ENCODE peak calls at places on chromosomes 1 and 21, in seven cellular contexts. One of them, this sample, is unnamed.
A peak's percentile ranks its signal among the peaks of the same experiment; 100 is the strongest.

GRCh38 chr1:62744594-62745577 is 39.0 kb upstream of the ATG4C start:
- DNase-seq in astrocyte: no peak
- DNase-seq in adipocyte: peak; percentile 36
- DNase-seq in BE2C: no peak
- DNase-seq in left ventricle myocardium inferior: no peak
- DNase-seq in BJ: no peak
- DNase-seq in MG63: no peak
- DNase-seq in this sample: no peak

GRCh38 chr1:33985166-33985565 is 121.3 kb downstream of the HMGB4 start:
- DNase-seq in left ventricle myocardium inferior: no peak
- DNase-seq in BE2C: no peak
- DNase-seq in BJ: no peak
- DNase-seq in adipocyte: peak; percentile 42
- DNase-seq in MG63: peak; percentile 86
- DNase-seq in astrocyte: peak; percentile 77
- DNase-seq in this sample: no peak

GRCh38 chr21:35179990-35180557 is 131.0 kb upstream of the RUNX1 start:
- DNase-seq in BJ: peak; percentile 39
- DNase-seq in adipocyte: peak; percentile 27
- DNase-seq in MG63: peak; percentile 60
- DNase-seq in BE2C: no peak
- DNase-seq in astrocyte: peak; percentile 95
- DNase-seq in left ventricle myocardium inferior: no peak
- DNase-seq in this sample: no peak

GRCh38 chr1:84726593-84727275 is 36.5 kb upstream of the SSX2IP start:
- DNase-seq in left ventricle myocardium inferior: no peak
- DNase-seq in BE2C: no peak
- DNase-seq in adipocyte: peak; percentile 53
- DNase-seq in BJ: peak; percentile 15
- DNase-seq in astrocyte: peak; percentile 32
- DNase-seq in MG63: peak; percentile 69
- DNase-seq in this sample: no peak

GRCh38 chr1:31011719-31012118 is 53.8 kb downstream of the PUM1 start:
- DNase-seq in MG63: no peak
- DNase-seq in astrocyte: no peak
- DNase-seq in BJ: no peak
- DNase-seq in adipocyte: no peak
- DNase-seq in BE2C: no peak
- DNase-seq in left ventricle myocardium inferior: no peak
- DNase-seq in this sample: no peak

GRCh38 chr21:36075171-36075570 is 5.3 kb downstream of the CBR1 start:
- DNase-seq in BE2C: no peak
- DNase-seq in astrocyte: no peak
- DNase-seq in adipocyte: no peak
- DNase-seq in left ventricle myocardium inferior: no peak
- DNase-seq in BJ: no peak
- DNase-seq in MG63: no peak
- DNase-seq in this sample: no peak

GRCh38 chr1:13661539-13661938 is 38.4 kb upstream of the PRDM2 start:
- DNase-seq in BJ: peak; percentile 9
- DNase-seq in BE2C: no peak
- DNase-seq in astrocyte: peak; percentile 24
- DNase-seq in MG63: peak; percentile 79
- DNase-seq in adipocyte: no peak
- DNase-seq in left ventricle myocardium inferior: no peak
- DNase-seq in this sample: no peak

GRCh38 chr1:214123061-214123784 is 135.4 kb downstream of the PROX1 start:
- DNase-seq in astrocyte: peak; percentile 55
- DNase-seq in MG63: peak; percentile 20
- DNase-seq in BJ: no peak
- DNase-seq in BE2C: peak; percentile 59
- DNase-seq in left ventricle myocardium inferior: no peak
- DNase-seq in adipocyte: peak; percentile 85
- DNase-seq in this sample: peak; percentile 75

GRCh38 chr21:43727571-43728466 is 8.9 kb downstream of the PDXK start:
- DNase-seq in BJ: no peak
- DNase-seq in astrocyte: no peak
- DNase-seq in BE2C: no peak
- DNase-seq in left ventricle myocardium inferior: peak; percentile 64
- DNase-seq in MG63: peak; percentile 85
- DNase-seq in adipocyte: peak; percentile 42
- DNase-seq in this sample: peak; percentile 51

GRCh38 chr1:185434721-185435120 is 117.7 kb upstream of the IVNS1ABP start:
- DNase-seq in BE2C: no peak
- DNase-seq in astrocyte: no peak
- DNase-seq in BJ: no peak
- DNase-seq in left ventricle myocardium inferior: no peak
- DNase-seq in MG63: no peak
- DNase-seq in adipocyte: no peak
- DNase-seq in this sample: no peak

GRCh38 chr1:219385786-219386427 is 212.2 kb downstream of the LYPLAL1 start:
- DNase-seq in BE2C: peak; percentile 57
- DNase-seq in BJ: no peak
- DNase-seq in adipocyte: peak; percentile 56
- DNase-seq in MG63: peak; percentile 48
- DNase-seq in left ventricle myocardium inferior: no peak
- DNase-seq in astrocyte: peak; percentile 36
- DNase-seq in this sample: peak; percentile 68

GRCh38 chr1:114153621-114154145 is at the start of gene SYT6:
- DNase-seq in left ventricle myocardium inferior: no peak
- DNase-seq in BE2C: peak; percentile 19
- DNase-seq in astrocyte: no peak
- DNase-seq in adipocyte: peak; percentile 7
- DNase-seq in BJ: no peak
- DNase-seq in MG63: no peak
- DNase-seq in this sample: no peak

GRCh38 chr1:114154146-114154962 is 685 bp upstream of the SYT6 start:
- DNase-seq in astrocyte: peak; percentile 7
- DNase-seq in BE2C: peak; percentile 34
- DNase-seq in left ventricle myocardium inferior: no peak
- DNase-seq in MG63: peak; percentile 17
- DNase-seq in BJ: no peak
- DNase-seq in adipocyte: peak; percentile 42
- DNase-seq in this sample: peak; percentile 17

GRCh38 chr1:114155756-114156155 is 2.1 kb upstream of the SYT6 start:
- DNase-seq in MG63: no peak
- DNase-seq in astrocyte: no peak
- DNase-seq in BE2C: no peak
- DNase-seq in adipocyte: no peak
- DNase-seq in left ventricle myocardium inferior: no peak
- DNase-seq in BJ: no peak
- DNase-seq in this sample: no peak

GRCh38 chr1:114156538-114157274 is 3.0 kb upstream of the SYT6 start:
- DNase-seq in left ventricle myocardium inferior: no peak
- DNase-seq in MG63: no peak
- DNase-seq in astrocyte: no peak
- DNase-seq in adipocyte: no peak
- DNase-seq in BJ: no peak
- DNase-seq in BE2C: no peak
- DNase-seq in this sample: no peak

DNA sequence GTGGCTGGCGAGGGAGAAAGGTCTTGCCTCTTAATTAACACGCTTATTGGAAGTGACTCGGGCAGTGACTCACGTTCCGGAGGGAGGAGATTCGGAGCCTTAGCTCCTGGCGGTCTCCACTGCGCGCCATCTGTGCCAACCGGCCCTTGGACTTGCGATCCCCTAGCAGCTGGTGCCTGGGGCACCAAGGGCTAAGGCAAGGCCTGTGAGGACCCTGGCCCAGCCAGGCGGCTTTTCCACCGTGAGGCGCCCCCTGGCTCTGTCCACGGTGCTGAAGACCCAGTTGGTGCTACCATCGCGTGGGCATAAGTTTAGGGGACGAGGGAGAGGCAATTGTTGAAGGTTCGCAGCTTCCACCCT is 1.3 kb upstream of the SYT6 start:
- DNase-seq in left ventricle myocardium inferior: no peak
- DNase-seq in adipocyte: peak; percentile 44
- DNase-seq in BJ: peak; percentile 1
- DNase-seq in BE2C: peak; percentile 19
- DNase-seq in MG63: peak; percentile 63
- DNase-seq in astrocyte: peak; percentile 12
- DNase-seq in this sample: peak; percentile 66
- H3K27me3 ChIP-seq in left ventricle myocardium inferior: peaks cover 100% of the 10 kb centered on the region
- H3K27me3 ChIP-seq in adipocyte: peaks cover 76% of the 10 kb centered on the region
- H3K27me3 ChIP-seq in BJ: peaks cover 62% of the 10 kb centered on the region
- H3K27me3 ChIP-seq in BE2C: peaks cover 71% of the 10 kb centered on the region
- H3K27me3 ChIP-seq in MG63: peaks cover 65% of the 10 kb centered on the region
- H3K27me3 ChIP-seq in astrocyte: peaks cover 80% of the 10 kb centered on the region
- H3K27me3 ChIP-seq in this sample: peaks cover 4% of the 10 kb centered on the region

GRCh38 chr1:220894025-220894923 is 15.0 kb downstream of the HLX start:
- DNase-seq in adipocyte: no peak
- DNase-seq in BJ: no peak
- DNase-seq in BE2C: no peak
- DNase-seq in astrocyte: no peak
- DNase-seq in left ventricle myocardium inferior: no peak
- DNase-seq in MG63: no peak
- DNase-seq in this sample: no peak
- H3K27me3 ChIP-seq in adipocyte: peaks cover 64% of the 10 kb centered on the region
- H3K27me3 ChIP-seq in BJ: peaks cover 4% of the 10 kb centered on the region
- H3K27me3 ChIP-seq in BE2C: no peaks in the 10 kb centered on the region
- H3K27me3 ChIP-seq in astrocyte: peaks cover 73% of the 10 kb centered on the region
- H3K27me3 ChIP-seq in left ventricle myocardium inferior: peaks cover 82% of the 10 kb centered on the region
- H3K27me3 ChIP-seq in MG63: no peaks in the 10 kb centered on the region
- H3K27me3 ChIP-seq in this sample: peaks cover 6% of the 10 kb centered on the region

GRCh38 chr1:150706091-150706490 is 9.1 kb upstream of the GOLPH3L start:
- DNase-seq in MG63: no peak
- DNase-seq in left ventricle myocardium inferior: no peak
- DNase-seq in BE2C: no peak
- DNase-seq in astrocyte: no peak
- DNase-seq in BJ: no peak
- DNase-seq in adipocyte: no peak
- DNase-seq in this sample: no peak
- H3K27me3 ChIP-seq in MG63: peaks cover 19% of the 10 kb centered on the region
- H3K27me3 ChIP-seq in left ventricle myocardium inferior: no peaks in the 10 kb centered on the region
- H3K27me3 ChIP-seq in BE2C: no peaks in the 10 kb centered on the region
- H3K27me3 ChIP-seq in astrocyte: peaks cover 2% of the 10 kb centered on the region
- H3K27me3 ChIP-seq in BJ: peaks cover 2% of the 10 kb centered on the region
- H3K27me3 ChIP-seq in adipocyte: no peaks in the 10 kb centered on the region
- H3K27me3 ChIP-seq in this sample: no peaks in the 10 kb centered on the region

GRCh38 chr1:110148961-110149360 is 1.3 kb upstream of the SLC6A17 start:
- DNase-seq in BE2C: no peak
- DNase-seq in adipocyte: peak; percentile 13
- DNase-seq in MG63: peak; percentile 28
- DNase-seq in BJ: no peak
- DNase-seq in left ventricle myocardium inferior: no peak
- DNase-seq in astrocyte: no peak
- DNase-seq in this sample: no peak
- H3K27me3 ChIP-seq in BE2C: peaks cover 52% of the 10 kb centered on the region
- H3K27me3 ChIP-seq in adipocyte: peaks cover 50% of the 10 kb centered on the region
- H3K27me3 ChIP-seq in MG63: peaks cover 29% of the 10 kb centered on the region
- H3K27me3 ChIP-seq in BJ: peaks cover 21% of the 10 kb centered on the region
- H3K27me3 ChIP-seq in left ventricle myocardium inferior: peaks cover 100% of the 10 kb centered on the region
- H3K27me3 ChIP-seq in astrocyte: peaks cover 49% of the 10 kb centered on the region
- H3K27me3 ChIP-seq in this sample: peaks cover 23% of the 10 kb centered on the region

DNA sequence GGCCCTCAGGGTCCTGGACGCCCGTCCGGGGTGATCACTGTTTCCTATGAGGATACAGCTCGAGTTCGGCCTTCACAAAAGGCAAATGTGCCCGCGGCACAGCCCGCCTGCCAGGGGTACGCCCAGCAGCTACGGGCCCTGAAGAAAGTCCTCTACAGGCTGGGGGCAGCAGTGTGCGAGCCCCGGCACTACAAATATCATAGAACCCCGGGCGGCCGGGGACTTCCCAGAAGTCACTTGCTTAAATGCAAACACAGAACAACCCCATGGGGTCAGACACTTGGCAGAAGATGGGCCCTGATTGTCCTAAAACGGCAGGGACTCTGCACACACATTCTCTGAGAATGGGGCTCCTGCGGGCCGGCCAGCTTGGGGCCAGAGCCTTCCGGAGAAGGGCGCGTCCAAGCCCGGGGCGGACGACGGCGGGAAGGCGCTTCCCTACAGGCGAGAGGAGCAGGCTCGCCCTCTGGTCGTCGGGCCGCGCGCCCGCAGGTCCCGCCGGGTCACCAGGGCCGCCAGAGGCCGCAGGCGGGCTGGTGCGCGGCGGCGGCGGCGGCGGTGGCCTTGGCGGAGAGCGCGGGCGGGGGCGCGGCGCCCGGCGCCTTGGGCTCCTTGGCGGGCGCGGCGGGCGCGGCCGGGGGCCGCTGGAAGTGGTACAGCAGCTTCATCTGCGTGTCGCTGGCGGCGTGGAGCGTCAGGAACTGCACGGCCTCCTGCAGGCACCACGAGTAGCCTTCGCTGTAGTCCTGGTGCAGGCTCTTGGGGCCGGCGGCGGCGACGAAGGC is 905 bp downstream of the HES5 start:
- DNase-seq in BJ: no peak
- DNase-seq in MG63: no peak
- DNase-seq in adipocyte: peak; percentile 37
- DNase-seq in left ventricle myocardium inferior: no peak
- DNase-seq in astrocyte: no peak
- DNase-seq in BE2C: no peak
- DNase-seq in this sample: no peak
- H3K27me3 ChIP-seq in BJ: peaks cover 3% of the 10 kb centered on the region
- H3K27me3 ChIP-seq in MG63: no peaks in the 10 kb centered on the region
- H3K27me3 ChIP-seq in adipocyte: peaks cover 30% of the 10 kb centered on the region
- H3K27me3 ChIP-seq in left ventricle myocardium inferior: peaks cover 25% of the 10 kb centered on the region
- H3K27me3 ChIP-seq in astrocyte: peaks cover 6% of the 10 kb centered on the region
- H3K27me3 ChIP-seq in BE2C: no peaks in the 10 kb centered on the region
- H3K27me3 ChIP-seq in this sample: no peaks in the 10 kb centered on the region

DNA sequence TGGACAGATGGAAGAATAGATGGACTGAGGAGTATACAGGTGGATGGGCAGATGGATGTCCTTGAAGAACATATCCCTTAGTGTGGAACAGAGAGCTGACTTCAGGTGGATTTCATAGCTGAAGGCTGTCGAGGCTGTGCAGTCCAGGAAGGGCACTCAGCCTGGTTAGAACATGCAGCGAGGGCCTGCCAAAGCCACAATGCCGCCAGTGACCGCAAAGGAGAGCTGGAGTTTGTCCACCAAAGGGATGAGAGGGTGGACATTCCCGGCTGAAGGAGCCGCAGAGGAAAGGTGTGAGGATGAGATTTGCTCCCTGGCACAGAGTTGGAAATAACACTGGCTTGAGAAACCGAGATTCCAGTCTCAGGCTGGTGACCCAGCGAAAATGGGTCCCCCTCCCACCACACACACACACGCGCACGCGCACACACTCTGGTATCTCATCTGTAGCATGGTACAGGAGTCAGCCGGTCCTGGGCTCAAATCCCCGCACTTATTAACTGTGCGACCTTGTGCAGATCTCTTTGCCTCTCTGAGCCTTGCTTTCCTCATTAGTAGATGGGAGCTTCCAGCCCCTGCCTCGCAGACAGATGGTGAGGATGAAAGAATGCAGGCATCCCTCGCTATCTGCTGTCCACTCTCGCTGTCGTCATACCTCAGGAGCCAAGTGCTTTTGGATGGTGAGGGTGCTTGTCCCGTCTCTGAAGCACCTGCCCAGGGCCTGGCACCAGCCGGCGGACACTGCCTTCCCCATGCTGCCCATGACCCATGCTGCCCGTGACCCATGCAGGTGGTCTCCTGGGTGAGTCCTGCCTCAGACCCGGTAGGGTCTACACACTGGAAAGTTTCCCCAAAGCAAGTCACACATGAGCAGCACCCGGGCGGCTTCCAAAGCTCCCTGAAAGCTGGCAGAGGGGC is 26.8 kb upstream of the EFHD2 start:
- DNase-seq in MG63: no peak
- DNase-seq in left ventricle myocardium inferior: no peak
- DNase-seq in adipocyte: no peak
- DNase-seq in astrocyte: no peak
- DNase-seq in BE2C: no peak
- DNase-seq in BJ: no peak
- DNase-seq in this sample: no peak
- H3K27me3 ChIP-seq in MG63: no peaks in the 10 kb centered on the region
- H3K27me3 ChIP-seq in left ventricle myocardium inferior: peaks cover 38% of the 10 kb centered on the region
- H3K27me3 ChIP-seq in adipocyte: peaks cover 45% of the 10 kb centered on the region
- H3K27me3 ChIP-seq in astrocyte: peaks cover 14% of the 10 kb centered on the region
- H3K27me3 ChIP-seq in BE2C: no peaks in the 10 kb centered on the region
- H3K27me3 ChIP-seq in BJ: peaks cover 5% of the 10 kb centered on the region
- H3K27me3 ChIP-seq in this sample: no peaks in the 10 kb centered on the region

GRCh38 chr1:29643281-29643680 is 407.0 kb downstream of the PTPRU start:
- DNase-seq in BJ: no peak
- DNase-seq in left ventricle myocardium inferior: no peak
- DNase-seq in MG63: no peak
- DNase-seq in astrocyte: no peak
- DNase-seq in BE2C: no peak
- DNase-seq in adipocyte: no peak
- DNase-seq in this sample: no peak
- H3K27me3 ChIP-seq in BJ: no peaks in the 10 kb centered on the region
- H3K27me3 ChIP-seq in left ventricle myocardium inferior: peaks cover 61% of the 10 kb centered on the region
- H3K27me3 ChIP-seq in MG63: no peaks in the 10 kb centered on the region
- H3K27me3 ChIP-seq in astrocyte: no peaks in the 10 kb centered on the region
- H3K27me3 ChIP-seq in BE2C: no peaks in the 10 kb centered on the region
- H3K27me3 ChIP-seq in adipocyte: no peaks in the 10 kb centered on the region
- H3K27me3 ChIP-seq in this sample: no peaks in the 10 kb centered on the region

This sample was measured in pancreas.